ENCODE peak calls at places on chromosomes 12 and 14, in five cellular contexts. D is right lobe of liver, I is ovary, U is thyroid gland, A is left ventricle myocardium inferior. S is an unnamed sample.
A peak's percentile ranks its signal among the peaks of the same experiment; 100 is the strongest.

GRCh38 chr14:100764716-100765115 is 38.0 kb downstream of the DLK1 start:
- DNase-seq in D (no peak), U (no peak), A (no peak), I (no peak), S (no peak)

GRCh38 chr14:31395572-31396205 is 24.7 kb downstream of the HEATR5A start:
- DNase-seq in U (no peak), I (no peak), D (no peak), A (no peak), S (no peak)

GRCh38 chr12:68482660-68483059 is 128.0 kb upstream of the RAP1B start:
- DNase-seq in D (no peak), A (no peak), I (no peak), U (no peak), S (no peak)

GRCh38 chr14:78933948-78934524 is 763.9 kb downstream of the NRXN3 start:
- DNase-seq in U (no peak), D (no peak), A (no peak), I (no peak), S (no peak)

GRCh38 chr12:10153271-10154144 is 18.4 kb downstream of the OLR1 start:
- DNase-seq in D (peak; percentile 77), A (peak; percentile 61), I (peak; percentile 77), U (peak; percentile 61), S (peak; percentile 86)

GRCh38 chr12:30180602-30181001 is 396.9 kb upstream of the TMTC1 start:
- DNase-seq in D (no peak), I (no peak), A (no peak), U (no peak), S (no peak)

GRCh38 chr12:107518868-107519267 is 166.7 kb upstream of the PWP1 start:
- DNase-seq in U (no peak), I (no peak), A (no peak), D (no peak), S (no peak)

GRCh38 chr12:110937104-110937641 is 16.8 kb upstream of the MYL2 start:
- DNase-seq in U (peak; percentile 54), I (peak; percentile 51), A (peak; percentile 46), D (peak; percentile 63), S (peak; percentile 75)

GRCh38 chr14:93219103-93219726 is 12.2 kb downstream of the UBR7 start:
- DNase-seq in I (no peak), U (peak; percentile 21), A (no peak), D (no peak), S (no peak)

GRCh38 chr12:77796775-77797174 is 33.9 kb upstream of the NAV3 start:
- DNase-seq in A (no peak), D (no peak), U (no peak), I (no peak), S (no peak)

GRCh38 chr14:34538871-34539406 is 562 bp downstream of the EAPP start:
- DNase-seq in U (no peak), I (no peak), A (no peak), D (no peak), S (no peak)

GRCh38 chr12:16349132-16349463 is 1.7 kb downstream of the MGST1 start:
- DNase-seq in U (peak; percentile 75), A (peak; percentile 66), I (no peak), D (peak; percentile 43), S (peak; percentile 62)

GRCh38 chr12:132611620-132612019 is 1.2 kb upstream of the LRCOL1 start:
- DNase-seq in A (no peak), D (no peak), I (no peak), U (no peak), S (no peak)

GRCh38 chr14:25086081-25086480 is 36.1 kb upstream of the STXBP6 start:
- DNase-seq in A (no peak), I (no peak), D (no peak), U (no peak), S (no peak)

GRCh38 chr14:25086817-25087396 is 37.0 kb upstream of the STXBP6 start:
- DNase-seq in U (no peak), I (no peak), D (no peak), A (no peak), S (no peak)

GRCh38 chr14:25090281-25090680 is 40.3 kb upstream of the STXBP6 start:
- DNase-seq in I (no peak), A (no peak), D (no peak), U (no peak), S (no peak)

GRCh38 chr14:25094171-25094907 is 44.4 kb upstream of the STXBP6 start:
- DNase-seq in I (no peak), U (no peak), D (no peak), A (no peak), S (no peak)

DNA sequence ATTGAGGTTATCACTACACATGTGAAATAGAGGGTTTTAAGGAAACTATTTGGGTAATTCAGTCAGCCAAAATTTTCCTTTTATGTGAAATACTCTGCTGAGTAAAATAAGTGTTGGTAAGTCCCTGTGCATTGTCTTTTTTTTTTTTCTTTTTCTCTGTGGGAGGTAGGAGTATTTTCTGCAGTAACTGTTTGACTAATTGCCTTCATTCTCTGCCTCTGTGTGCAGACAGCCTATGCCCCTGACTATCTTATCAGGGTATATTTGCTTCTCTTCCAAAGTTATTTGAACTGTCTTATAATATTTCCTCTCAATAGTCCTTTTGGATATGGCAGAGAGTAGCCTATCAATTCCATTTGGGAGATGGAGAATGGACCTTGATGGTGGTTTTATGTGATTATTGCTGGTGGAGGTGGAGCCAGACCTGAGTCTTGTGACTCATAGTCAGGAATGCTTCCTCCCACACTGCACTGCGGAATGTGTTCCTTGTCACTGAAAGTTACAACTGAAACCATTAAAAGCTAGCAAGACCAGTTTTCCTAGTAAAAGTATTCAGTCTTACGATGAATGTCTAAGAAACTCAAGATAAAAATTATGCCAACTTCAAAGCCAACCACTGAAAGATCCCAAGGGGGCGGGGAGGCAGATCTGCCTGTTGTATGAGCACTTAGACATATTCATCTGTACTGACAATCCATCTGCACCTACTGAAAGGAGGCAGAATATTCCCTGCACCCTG is 40.9 kb upstream of the STXBP6 start:
- DNase-seq in D (no peak), A (no peak), I (no peak), U (peak; percentile 77), S (no peak)
- H3K27ac ChIP-seq in D (no peak overlapping the region), A (no peak overlapping the region), I (no peak overlapping the region), U (peak overlapping the region; percentile 46), S (no peak overlapping the region)

DNA sequence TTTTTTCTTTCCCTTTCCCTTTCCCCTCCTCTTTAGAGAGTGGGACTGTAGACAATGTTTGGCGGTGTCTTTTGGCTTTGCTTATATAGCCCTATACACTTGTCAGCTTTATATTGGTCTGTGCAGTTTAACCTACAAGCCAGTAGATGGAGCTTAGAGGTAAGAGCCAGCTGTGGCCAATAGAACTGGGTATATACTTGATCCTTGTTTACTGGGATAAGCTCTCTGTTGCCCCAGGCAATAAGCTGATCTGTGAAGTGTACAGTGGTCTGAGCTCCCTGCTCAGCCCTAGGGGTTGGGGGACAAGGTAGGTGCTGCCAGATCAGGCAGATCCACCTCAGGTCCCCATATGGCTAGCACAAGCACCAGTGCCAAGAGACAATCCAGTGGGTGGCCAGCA is 434.1 kb downstream of the NOVA1 start:
- DNase-seq in A (no peak), D (no peak), I (no peak), U (no peak), S (no peak)
- TF ChIP-seq CTCF in A (peak; percentile 19), D (peak; percentile 27), I (no peak), U (no peak), S (no peak)

DNA sequence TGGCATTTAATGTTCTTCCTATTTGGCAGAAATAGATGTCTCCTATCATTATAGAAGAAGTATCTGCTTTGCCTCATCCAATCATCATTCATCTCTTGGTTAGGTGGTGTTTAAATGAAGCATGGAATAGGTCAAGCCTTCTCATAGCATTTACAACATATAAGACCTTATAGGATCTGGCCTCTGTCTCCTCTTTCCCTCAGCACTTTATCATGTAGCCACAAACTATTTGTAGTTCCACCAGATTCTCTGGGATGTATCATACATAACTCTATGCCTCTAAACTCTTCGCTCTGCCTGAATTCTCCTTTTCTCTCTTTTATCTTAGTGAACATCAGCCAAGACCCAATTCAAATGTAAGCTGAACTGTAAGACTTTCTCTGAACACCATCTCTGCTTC is 20.7 kb downstream of the NAA25 start:
- DNase-seq in U (no peak), D (no peak), A (no peak), I (no peak), S (no peak)
- H3K36me3 ChIP-seq in U (peaks cover 14% of the 10 kb centered on the region), D (peaks cover 13% of the 10 kb centered on the region), A (peaks cover 78% of the 10 kb centered on the region), I (no peaks in the 10 kb centered on the region), S (peaks cover 84% of the 10 kb centered on the region)

GRCh38 chr14:96501383-96501745 is 818 bp upstream of the PAPOLA start:
- DNase-seq in I (no peak), A (no peak), U (no peak), D (no peak), S (no peak)
- H3K27ac ChIP-seq in I (no peak overlapping the region), A (peak overlapping the region; percentile 97), U (peak overlapping the region; percentile 96), D (peak overlapping the region; percentile 100), S (peak overlapping the region; percentile 98)

DNA sequence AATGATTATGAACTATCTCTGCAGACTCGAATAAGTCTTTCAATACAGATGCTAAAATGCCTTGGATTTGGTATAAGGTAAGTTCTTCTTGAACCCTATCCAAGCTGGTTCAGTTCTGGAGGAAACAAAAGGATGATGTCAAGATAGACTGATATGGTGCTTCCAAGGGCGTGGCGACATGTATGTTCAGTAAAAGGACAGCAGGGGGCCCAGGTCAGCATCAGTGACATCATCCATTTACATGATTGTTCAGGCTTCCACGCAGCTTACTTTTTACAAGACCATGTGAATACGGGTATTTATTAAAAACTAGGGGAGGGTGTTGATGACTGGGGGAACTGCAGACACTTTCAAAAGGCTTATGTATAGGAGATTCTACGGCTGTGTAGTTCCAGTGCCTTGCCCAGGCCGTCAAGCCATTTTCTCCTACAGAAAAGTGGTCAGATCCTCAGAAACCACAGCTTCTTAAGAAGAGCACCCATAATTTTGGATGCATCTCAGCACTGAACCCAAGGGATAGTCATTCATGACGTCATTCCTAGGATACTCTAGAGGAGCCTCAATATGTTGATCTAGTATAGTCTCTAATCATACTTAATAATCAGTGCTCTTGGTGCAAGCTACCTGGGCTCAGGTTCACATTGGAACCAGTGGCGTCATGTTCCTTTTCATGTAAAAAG is 527.7 kb downstream of the FUT8 start:
- DNase-seq in I (no peak), A (no peak), U (no peak), D (no peak), S (no peak)
- TF ChIP-seq CTCF in I (no peak), A (peak; percentile 35), U (peak; percentile 7), D (no peak), S (no peak)